ENCODE peak calls at places on chromosomes 13 and 19, in ten cellular contexts. U, V, T, S, O, M, P, N, L and R are unnamed samples.

GRCh38 chr13:33799950-33800592 is 17.9 kb upstream of the RFC3 start:
- DNase-seq in U (no peak), V (peak; percentile 46), T (peak; percentile 19), S (peak; percentile 79), O (no peak), M (no peak), P (peak; percentile 69), N (no peak), L (peak; percentile 25), R (peak; percentile 13)

GRCh38 chr19:42286349-42287016 is 15.4 kb upstream of the PRR19 start:
- DNase-seq in U (no peak), V (peak; percentile 27), T (peak; percentile 54), S (peak; percentile 65), O (no peak), M (no peak), P (peak; percentile 58), N (peak; percentile 54), L (no peak), R (no peak)

GRCh38 chr13:27621116-27621365 is 651 bp upstream of the POLR1D start:
- DNase-seq in U (no peak), V (no peak), T (no peak), S (no peak), O (no peak), M (no peak), P (no peak), N (no peak), L (no peak), R (no peak)

GRCh38 chr13:20608438-20609020 is 41.6 kb downstream of the IFT88 start:
- DNase-seq in U (no peak), V (no peak), T (no peak), S (peak; percentile 19), O (no peak), M (no peak), P (no peak), N (no peak), L (no peak), R (no peak)

GRCh38 chr13:98299954-98300350 is 122.9 kb upstream of the RNF113B start:
- DNase-seq in U (no peak), V (no peak), T (no peak), S (no peak), O (no peak), M (no peak), P (no peak), N (no peak), L (no peak), R (no peak)

GRCh38 chr13:69389899-69390298 is 717.7 kb upstream of the ATXN8OS start:
- DNase-seq in U (no peak), V (no peak), T (no peak), S (peak; percentile 1), O (no peak), M (no peak), P (no peak), N (no peak), L (no peak), R (no peak)

GRCh38 chr13:50706505-50706904 is 137.0 kb downstream of the DLEU7 start:
- DNase-seq in U (no peak), V (no peak), T (no peak), S (no peak), O (no peak), M (no peak), P (no peak), N (no peak), L (no peak), R (no peak)

GRCh38 chr13:59702269-59702668 is 461.5 kb downstream of the DIAPH3 start:
- DNase-seq in U (no peak), V (no peak), T (no peak), S (no peak), O (no peak), M (no peak), P (no peak), N (no peak), L (no peak), R (no peak)

GRCh38 chr13:75359266-75359665 is 122.7 kb downstream of the TBC1D4 start:
- DNase-seq in U (no peak), V (peak; percentile 94), T (no peak), S (peak; percentile 93), O (peak; percentile 48), M (peak; percentile 4), P (peak; percentile 86), N (no peak), L (no peak), R (peak; percentile 73)

GRCh38 chr19:32469796-32470195 is 64.2 kb downstream of the DPY19L3 start:
- DNase-seq in U (no peak), V (peak; percentile 50), T (no peak), S (peak; percentile 17), O (peak; percentile 15), M (no peak), P (no peak), N (no peak), L (no peak), R (no peak)

GRCh38 chr19:3121396-3121795 is 14.4 kb upstream of the GNA15 start:
- DNase-seq in U (no peak), V (no peak), T (no peak), S (no peak), O (no peak), M (no peak), P (no peak), N (no peak), L (no peak), R (no peak)

GRCh38 chr13:73922728-73923393 is 211.3 kb downstream of the KLF12 start:
- DNase-seq in U (no peak), V (peak; percentile 58), T (peak; percentile 39), S (no peak), O (no peak), M (no peak), P (peak; percentile 46), N (no peak), L (no peak), R (no peak)

GRCh38 chr13:24192036-24192810 is 31.7 kb downstream of the SPATA13 start:
- DNase-seq in U (no peak), V (no peak), T (no peak), S (no peak), O (no peak), M (no peak), P (no peak), N (no peak), L (no peak), R (no peak)
- H3K4me3 ChIP-seq in U (no peak overlapping the region), V (no peak overlapping the region), T (no peak overlapping the region), S (no peak overlapping the region), O (no peak overlapping the region), M (no peak overlapping the region), P (no peak overlapping the region), N (no peak overlapping the region), L (no peak overlapping the region), R (no peak overlapping the region)

GRCh38 chr13:38697628-38698333 is 10.9 kb downstream of the FREM2 start:
- DNase-seq in U (no peak), V (no peak), T (no peak), S (peak; percentile 17), O (no peak), M (no peak), P (no peak), N (no peak), L (peak; percentile 40), R (no peak)
- TF ChIP-seq CTCF in U (no peak), V (no peak), T (no peak), S (no peak), O (no peak), M (no peak), P (no peak), N (no peak), L (no peak), R (no peak)

DNA sequence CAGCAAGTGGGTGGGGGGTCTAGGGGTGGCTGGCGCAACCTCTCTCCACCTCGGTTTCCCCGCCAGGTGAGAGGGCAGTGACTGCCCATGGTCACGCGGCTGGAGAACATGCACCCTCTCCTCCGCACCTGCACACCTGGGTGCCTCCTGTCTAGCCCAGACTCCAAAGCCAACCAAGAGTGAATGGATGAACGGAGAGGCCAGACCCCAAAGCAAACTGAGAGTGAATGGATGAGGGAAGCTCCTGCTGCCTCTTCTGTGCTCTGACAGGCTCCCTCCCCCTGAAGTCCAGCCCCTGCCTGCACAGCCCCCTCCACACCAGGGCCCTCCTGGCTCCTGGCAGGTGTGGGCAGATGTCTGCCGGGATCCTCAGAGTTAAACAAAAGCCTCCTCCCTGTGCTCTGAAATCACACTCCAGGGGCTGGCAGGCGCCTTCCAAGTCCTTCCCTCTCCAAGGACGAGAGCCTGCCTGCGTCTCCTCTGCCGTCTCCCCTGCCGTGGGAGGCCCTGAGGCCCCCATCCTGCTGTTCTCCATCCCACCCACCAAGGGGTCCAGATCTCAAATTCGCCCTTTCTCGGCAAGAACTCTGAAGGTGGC is 2.2 kb downstream of the SBNO2 start:
- DNase-seq in U (peak; percentile 59), V (no peak), T (no peak), S (peak; percentile 31), O (no peak), M (no peak), P (no peak), N (no peak), L (no peak), R (no peak)
- H3K4me3 ChIP-seq in U (peak overlapping the region; percentile 49), V (peak overlapping the region; percentile 92), T (no peak overlapping the region), S (peak overlapping the region; percentile 84), O (peak overlapping the region; percentile 87), M (peak overlapping the region; percentile 98), P (peak overlapping the region; percentile 88), N (peak overlapping the region; percentile 76), L (no peak overlapping the region), R (peak overlapping the region; percentile 86)

GRCh38 chr19:14433454-14434156 is 499 bp downstream of the PKN1 start:
- DNase-seq in U (no peak), V (no peak), T (peak; percentile 59), S (no peak), O (no peak), M (no peak), P (no peak), N (peak; percentile 33), L (no peak), R (no peak)
- TF ChIP-seq CTCF in U (no peak), V (no peak), T (peak; percentile 13), S (no peak), O (no peak), M (no peak), P (no peak), N (no peak), L (no peak), R (no peak)